ENCODE peak calls at places on chromosome 2, in five cellular contexts. Z, A, O, Y and V are unnamed samples.

GRCh38 chr2:57760448-57760847 is 286.2 kb upstream of the VRK2 start:
- DNase-seq in Z (no peak), A (no peak), O (no peak), Y (no peak), V (peak; percentile 10)

GRCh38 chr2:220687231-220687843 is 884.8 kb downstream of the EPHA4 start:
- DNase-seq in Z (peak; percentile 29), A (peak; percentile 77), O (peak; percentile 73), Y (peak; percentile 22), V (peak; percentile 68)

GRCh38 chr2:111930875-111931274 is 32.5 kb downstream of the MERTK start:
- DNase-seq in Z (peak; percentile 14), A (no peak), O (no peak), Y (no peak), V (no peak)

GRCh38 chr2:12685145-12685544 is 31.6 kb upstream of the TRIB2 start:
- DNase-seq in Z (no peak), A (no peak), O (no peak), Y (no peak), V (no peak)

GRCh38 chr2:98604547-98604946 is 3.8 kb downstream of the COA5 start:
- DNase-seq in Z (peak; percentile 10), A (no peak), O (no peak), Y (no peak), V (no peak)

GRCh38 chr2:160940699-160941098 is 219.5 kb upstream of the TANK start:
- DNase-seq in Z (no peak), A (no peak), O (no peak), Y (no peak), V (no peak)

GRCh38 chr2:238873841-238874240 is 26.0 kb downstream of the TWIST2 start:
- DNase-seq in Z (no peak), A (peak; percentile 36), O (no peak), Y (no peak), V (no peak)

GRCh38 chr2:20588918-20589871 is 61.7 kb downstream of the HS1BP3 start:
- DNase-seq in Z (no peak), A (peak; percentile 75), O (no peak), Y (no peak), V (no peak)

GRCh38 chr2:46058140-46058539 is 239.1 kb upstream of the EPAS1 start:
- DNase-seq in Z (no peak), A (peak; percentile 77), O (no peak), Y (no peak), V (no peak)

GRCh38 chr2:201579536-201579935 is 63.8 kb downstream of the TMEM237 start:
- DNase-seq in Z (no peak), A (no peak), O (no peak), Y (no peak), V (no peak)

GRCh38 chr2:170354855-170355649 is 177.1 kb downstream of the MYO3B start:
- DNase-seq in Z (no peak), A (no peak), O (no peak), Y (no peak), V (no peak)